ENCODE peak calls at places on chromosomes 16 and 17, in eight cellular contexts. Z, S, J, H, G, B, M and Y are unnamed samples.

GRCh38 chr17:1573932-1574696 is 11.5 kb upstream of the PITPNA start:
- DNase-seq in Z (peak; percentile 55), H (peak; percentile 70), S (no peak), J (peak; percentile 87), B (no peak), G (peak; percentile 87), M (peak; percentile 89), Y (peak; percentile 94)

GRCh38 chr16:75566889-75567255 is 693 bp downstream of the GABARAPL2 start:
- DNase-seq in Z (no peak), S (no peak), B (no peak), M (no peak), G (peak; percentile 37), J (no peak), H (no peak), Y (peak; percentile 24)

GRCh38 chr17:73436966-73437365 is 125.2 kb upstream of the CDC42EP4 start:
- DNase-seq in G (no peak), J (no peak), S (no peak), H (no peak), B (no peak), Z (no peak), M (no peak), Y (no peak)

GRCh38 chr17:72466199-72466598 is 345.4 kb downstream of the SOX9 start:
- DNase-seq in J (no peak), M (no peak), S (no peak), Z (no peak), H (no peak), B (no peak), G (peak; percentile 26), Y (peak; percentile 68)

GRCh38 chr16:54062361-54063346 is 223.9 kb downstream of the IRX3 start:
- DNase-seq in B (no peak), M (no peak), Z (no peak), H (no peak), J (no peak), G (no peak), S (no peak), Y (no peak)

GRCh38 chr17:72614871-72615626 is 477.4 kb downstream of the SLC39A11 start:
- DNase-seq in M (peak; percentile 75), H (peak; percentile 55), Z (no peak), S (no peak), G (peak; percentile 82), B (no peak), J (no peak), Y (no peak)

GRCh38 chr17:78771758-78772382 is 10.2 kb downstream of the CYTH1 start:
- DNase-seq in H (no peak), S (no peak), Z (no peak), G (no peak), M (no peak), J (no peak), B (no peak), Y (peak; percentile 63)

GRCh38 chr16:282491-282890 is 473 bp upstream of the PDIA2 start:
- DNase-seq in M (no peak), B (no peak), J (no peak), Z (no peak), G (no peak), H (no peak), S (no peak), Y (no peak)

GRCh38 chr16:88540346-88540977 is 29.7 kb upstream of the ZC3H18 start:
- DNase-seq in S (no peak), J (no peak), Z (no peak), B (no peak), M (no peak), H (no peak), G (no peak), Y (no peak)

GRCh38 chr16:21150375-21151001 is at the start of gene DNAH3:
- DNase-seq in Z (no peak), H (no peak), B (no peak), M (no peak), G (no peak), S (no peak), J (no peak), Y (no peak)

GRCh38 chr17:42027961-42028790 is 8.3 kb downstream of the NKIRAS2 start:
- DNase-seq in Z (no peak), S (no peak), M (no peak), J (no peak), B (no peak), G (no peak), H (no peak), Y (no peak)
- TF ChIP-seq CTCF in Z (peak; percentile 25), S (peak; percentile 5), M (no peak), J (no peak), B (peak; percentile 36), G (no peak), H (peak; percentile 29), Y (no peak)

GRCh38 chr16:57419506-57419905 is 14.9 kb downstream of the CCL17 start:
- DNase-seq in H (no peak), J (no peak), G (no peak), M (no peak), S (no peak), Z (no peak), B (no peak), Y (no peak)
- TF ChIP-seq CTCF in H (no peak), J (no peak), G (no peak), M (no peak), S (no peak), Z (no peak), B (no peak), Y (no peak)

GRCh38 chr17:75130059-75130631 is 1.4 kb downstream of the NT5C start:
- DNase-seq in M (peak; percentile 62), H (no peak), G (no peak), S (no peak), Z (no peak), J (no peak), B (no peak), Y (no peak)

GRCh38 chr17:75131278-75132017 is at the start of gene NT5C:
- DNase-seq in Z (peak; percentile 33), S (no peak), G (peak; percentile 92), J (peak; percentile 83), M (peak; percentile 93), B (peak; percentile 87), H (peak; percentile 75), Y (peak; percentile 95)

GRCh38 chr17:75130632-75131277 is 787 bp downstream of the NT5C start:
- DNase-seq in G (peak; percentile 60), M (peak; percentile 78), Z (no peak), H (peak; percentile 47), J (no peak), S (no peak), B (no peak), Y (peak; percentile 68)

GRCh38 chr17:75135452-75135851 is 3.9 kb upstream of the NT5C start:
- DNase-seq in M (no peak), Z (no peak), H (no peak), S (no peak), B (no peak), G (no peak), J (no peak), Y (no peak)

DNA sequence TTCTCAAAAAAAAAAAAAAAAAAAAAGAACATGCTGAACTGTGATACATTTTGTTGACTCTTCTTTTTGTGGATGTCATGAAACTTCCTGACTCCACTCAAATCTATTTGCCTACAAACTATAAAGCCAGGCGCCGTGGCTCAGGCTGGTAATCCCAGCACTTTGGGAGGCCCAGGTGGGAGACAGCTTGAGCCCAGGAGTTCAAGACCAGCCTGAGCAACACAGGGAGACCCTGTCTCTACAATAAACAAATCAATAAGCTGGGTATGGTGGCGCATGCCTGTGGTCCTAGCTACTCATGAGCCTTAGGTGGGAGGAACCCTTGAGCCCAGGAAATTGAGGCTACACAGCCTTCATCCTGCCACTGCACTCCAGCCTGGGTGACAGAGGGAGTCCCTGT is 1.5 kb upstream of the NT5C start:
- DNase-seq in J (no peak), G (no peak), B (no peak), M (no peak), S (no peak), Z (no peak), H (no peak), Y (no peak)
- TF ChIP-seq CTCF in J (no peak), G (no peak), B (no peak), M (no peak), S (no peak), Z (no peak), H (no peak), Y (no peak)

GRCh38 chr16:27920391-27920891 is 143.1 kb downstream of the GSG1L start:
- DNase-seq in G (peak; percentile 18), S (no peak), M (no peak), Z (no peak), J (no peak), B (no peak), H (peak; percentile 38), Y (no peak)
- TF ChIP-seq CTCF in G (no peak), S (no peak), M (no peak), Z (peak; percentile 30), J (no peak), B (peak; percentile 66), H (peak; percentile 62), Y (no peak)

GRCh38 chr16:8453359-8453758 is 137.0 kb downstream of the TMEM114 start:
- DNase-seq in S (no peak), H (no peak), B (no peak), G (no peak), J (no peak), M (no peak), Z (no peak), Y (no peak)

GRCh38 chr16:8458481-8458880 is 131.8 kb downstream of the TMEM114 start:
- DNase-seq in J (no peak), Z (no peak), B (no peak), H (no peak), M (no peak), S (no peak), G (no peak), Y (no peak)
- TF ChIP-seq CTCF in J (no peak), Z (no peak), B (no peak), H (no peak), M (no peak), S (no peak), G (no peak), Y (no peak)

GRCh38 chr17:29620271-29620670 is 2.4 kb downstream of the CORO6 start:
- DNase-seq in Z (no peak), S (no peak), M (no peak), J (no peak), B (no peak), G (no peak), H (no peak), Y (no peak)

GRCh38 chr17:29617481-29618271 is 5.0 kb downstream of the CORO6 start:
- DNase-seq in H (peak; percentile 44), S (no peak), Z (no peak), M (peak; percentile 92), J (peak; percentile 80), B (peak; percentile 79), G (peak; percentile 75), Y (peak; percentile 88)

GRCh38 chr17:29620779-29621500 is 1.8 kb downstream of the CORO6 start:
- DNase-seq in S (no peak), J (no peak), M (no peak), B (no peak), H (no peak), G (no peak), Z (no peak), Y (no peak)

GRCh38 chr17:29618272-29619065 is 4.2 kb downstream of the CORO6 start:
- DNase-seq in Z (no peak), B (no peak), M (peak; percentile 54), J (no peak), H (no peak), S (no peak), G (no peak), Y (no peak)

GRCh38 chr17:29619251-29619650 is 3.5 kb downstream of the CORO6 start:
- DNase-seq in G (no peak), M (no peak), B (no peak), J (no peak), S (no peak), H (no peak), Z (no peak), Y (no peak)
- TF ChIP-seq CTCF in G (no peak), M (no peak), B (no peak), J (no peak), S (peak; percentile 49), H (peak; percentile 22), Z (peak; percentile 39), Y (peak; percentile 28)

GRCh38 chr16:58458634-58459343 is 41.2 kb upstream of the NDRG4 start:
- DNase-seq in S (no peak), M (no peak), G (no peak), Z (no peak), B (no peak), H (no peak), J (no peak), Y (no peak)
- TF ChIP-seq CTCF in S (no peak), M (no peak), G (no peak), Z (no peak), B (no peak), H (no peak), J (no peak), Y (no peak)